ENCODE peak calls at places on chromosome 21, in six cellular contexts. G, Y, D, U, O and E are unnamed samples.

GRCh38 chr21:40770435-40771055 is 76.4 kb downstream of the DSCAM start:
- DNase-seq in G (no peak), Y (no peak), D (no peak), U (no peak), O (no peak), E (no peak)

GRCh38 chr21:46068516-46069079 is 29.3 kb upstream of the COL6A2 start:
- DNase-seq in G (no peak), Y (no peak), D (no peak), U (no peak), O (no peak), E (no peak)

GRCh38 chr21:46661627-46662366 is 26.3 kb downstream of the PRMT2 start:
- DNase-seq in G (no peak), Y (no peak), D (no peak), U (no peak), O (no peak), E (no peak)

GRCh38 chr21:28742527-28742926 is 250.2 kb downstream of the LTN1 start:
- DNase-seq in G (no peak), Y (no peak), D (no peak), U (no peak), O (no peak), E (no peak)

GRCh38 chr21:26072891-26073615 is 97.5 kb downstream of the APP start:
- DNase-seq in G (no peak), Y (no peak), D (no peak), U (no peak), O (no peak), E (no peak)

GRCh38 chr21:44064852-44065403 is 42.3 kb upstream of the PWP2 start:
- DNase-seq in G (no peak), Y (no peak), D (no peak), U (no peak), O (no peak), E (no peak)

GRCh38 chr21:34074283-34075098 is 1.1 kb downstream of the MRPS6 start:
- DNase-seq in G (no peak), Y (no peak), D (no peak), U (no peak), O (no peak), E (no peak)

GRCh38 chr21:45870851-45871615 is 110.5 kb upstream of the COL6A1 start:
- DNase-seq in G (no peak), Y (no peak), D (no peak), U (no peak), O (no peak), E (no peak)

GRCh38 chr21:21463456-21463855 is 465.2 kb downstream of the NCAM2 start:
- DNase-seq in G (no peak), Y (no peak), D (no peak), U (no peak), O (no peak), E (no peak)

GRCh38 chr21:34916446-34916845 is 132.7 kb downstream of the RUNX1 start:
- DNase-seq in G (no peak), Y (no peak), D (no peak), U (no peak), O (no peak), E (no peak)

GRCh38 chr21:44869860-44870747 is 3.4 kb downstream of the PTTG1IP start:
- DNase-seq in G (no peak), Y (no peak), D (peak), U (no peak), O (no peak), E (no peak)

GRCh38 chr21:34857122-34857713 is 188.4 kb downstream of the CLIC6 start:
- DNase-seq in G (no peak), Y (no peak), D (no peak), U (no peak), O (no peak), E (no peak)

GRCh38 chr21:44960141-44961092 is 20.6 kb downstream of the SLX9 start:
- DNase-seq in G (no peak), Y (no peak), D (no peak), U (no peak), O (no peak), E (no peak)

GRCh38 chr21:28798798-28799197 is 193.9 kb downstream of the LTN1 start:
- DNase-seq in G (no peak), Y (no peak), D (no peak), U (no peak), O (no peak), E (no peak)

GRCh38 chr21:34072145-34073031 is 990 bp upstream of the MRPS6 start:
- DNase-seq in G (no peak), Y (no peak), D (no peak), U (no peak), O (no peak), E (no peak)

GRCh38 chr21:27132270-27132669 is 165.4 kb upstream of the ADAMTS5 start:
- DNase-seq in G (no peak), Y (no peak), D (no peak), U (no peak), O (no peak), E (no peak)

GRCh38 chr21:29133796-29134195 is 3.4 kb downstream of the MAP3K7CL start:
- DNase-seq in G (no peak), Y (no peak), D (no peak), U (no peak), O (no peak), E (no peak)

GRCh38 chr21:27248791-27249190 is 281.9 kb upstream of the ADAMTS5 start:
- DNase-seq in G (no peak), Y (no peak), D (no peak), U (no peak), O (no peak), E (no peak)

GRCh38 chr21:37751268-37751975 is 164.8 kb downstream of the KCNJ6 start:
- DNase-seq in G (no peak), Y (no peak), D (peak), U (no peak), O (no peak), E (no peak)

GRCh38 chr21:36111238-36111637 is 23.6 kb upstream of the CBR3 start:
- DNase-seq in G (no peak), Y (no peak), D (no peak), U (no peak), O (no peak), E (no peak)

GRCh38 chr21:36117276-36117675 is 17.6 kb upstream of the CBR3 start:
- DNase-seq in G (no peak), Y (no peak), D (no peak), U (no peak), O (no peak), E (no peak)

GRCh38 chr21:36115138-36115710 is 19.7 kb upstream of the CBR3 start:
- DNase-seq in G (no peak), Y (no peak), D (no peak), U (no peak), O (no peak), E (no peak)

GRCh38 chr21:36109868-36110267 is 25.0 kb upstream of the CBR3 start:
- DNase-seq in G (no peak), Y (no peak), D (no peak), U (no peak), O (no peak), E (no peak)

GRCh38 chr21:36113647-36114428 is 21.0 kb upstream of the CBR3 start:
- DNase-seq in G (no peak), Y (no peak), D (peak), U (no peak), O (no peak), E (no peak)
- TF ChIP-seq POLR2A in G (no peak), Y (no peak), D (peak), U (no peak), O (peak), E (no peak)

DNA sequence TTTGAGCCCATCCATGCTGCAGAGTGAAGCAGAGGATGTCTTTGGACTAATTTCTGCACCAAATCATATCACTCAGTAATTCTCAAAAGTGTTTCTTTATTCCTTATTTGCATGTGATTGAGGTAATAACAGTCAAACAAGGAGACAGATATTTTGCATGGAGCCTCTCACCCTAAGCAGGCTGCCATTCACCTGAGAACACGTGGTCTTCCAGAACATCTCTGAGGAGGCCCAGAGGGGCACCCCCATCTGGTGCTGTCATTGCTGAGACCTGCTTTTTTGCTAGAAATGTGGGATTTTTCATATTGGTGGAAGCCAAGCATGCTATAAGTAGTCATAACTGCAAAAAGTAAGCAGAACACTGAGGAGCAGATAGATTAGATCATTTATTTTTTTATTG is 7.7 kb downstream of the SLC37A1 start:
- DNase-seq in G (no peak), Y (no peak), D (no peak), U (no peak), O (no peak), E (no peak)
- TF ChIP-seq POLR2AphosphoS5 in G (no peak), Y (no peak), D (no peak), U (no peak), O (no peak), E (no peak)

DNA sequence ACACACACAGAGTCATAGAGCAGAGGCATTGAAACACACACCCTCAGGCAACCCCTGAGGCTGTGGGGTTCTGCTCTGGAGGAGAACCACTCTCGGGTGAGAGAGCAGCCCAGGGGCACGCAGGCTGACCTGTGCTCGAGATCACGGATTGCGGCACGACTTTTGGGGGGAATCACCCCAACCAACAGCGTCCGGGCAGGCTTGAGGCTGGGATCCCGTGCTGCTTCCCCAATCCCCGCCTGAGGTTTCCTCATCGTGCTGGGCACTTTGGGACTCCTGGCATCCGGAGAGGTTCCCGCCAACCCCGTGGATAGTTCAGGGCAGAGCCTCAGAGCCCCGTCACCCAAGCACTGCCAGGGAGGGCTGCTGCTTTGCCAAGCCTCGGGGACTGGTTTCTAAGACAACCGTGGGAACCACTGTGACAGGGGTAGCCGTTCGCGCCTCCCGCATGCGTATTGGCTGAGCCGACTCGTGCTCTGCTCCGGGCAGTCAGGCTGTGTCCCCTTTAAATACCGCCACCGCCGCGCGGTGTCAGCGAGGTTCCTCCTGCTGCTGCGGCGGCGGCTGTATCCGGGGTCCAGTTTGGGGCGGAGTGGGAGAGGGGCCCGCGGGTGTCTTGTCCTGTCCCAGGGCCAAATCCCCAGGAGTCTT is 682.2 kb upstream of the TPTE start:
- DNase-seq in G (peak), Y (no peak), D (no peak), U (no peak), O (no peak), E (no peak)
- TF ChIP-seq TAF1 in G (peak), Y (no peak), D (no peak), U (no peak), O (no peak), E (no peak)

DNA sequence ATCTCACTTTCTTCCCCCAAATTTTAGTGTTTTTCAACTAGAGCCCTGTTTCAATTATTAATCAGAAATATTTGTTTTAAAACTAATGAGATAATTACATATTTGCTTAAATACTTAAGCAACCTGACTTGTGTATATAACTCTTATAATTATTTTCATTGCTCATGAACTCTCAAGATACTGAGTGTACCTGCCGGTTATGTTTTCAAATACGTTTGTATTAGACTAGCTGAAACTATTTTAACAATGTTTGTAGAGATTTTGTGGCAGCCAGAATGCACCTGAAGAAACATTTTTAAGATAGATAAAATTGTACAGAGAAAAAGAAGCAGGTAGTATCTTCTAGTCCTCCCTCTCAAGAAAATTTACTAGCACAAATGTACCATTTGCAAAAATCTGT is 140.6 kb upstream of the CXADR start:
- DNase-seq in G (no peak), Y (no peak), D (no peak), U (no peak), O (no peak), E (no peak)
- TF ChIP-seq POLR2A in G (no peak), Y (no peak), D (no peak), U (no peak), O (no peak), E (no peak)

DNA sequence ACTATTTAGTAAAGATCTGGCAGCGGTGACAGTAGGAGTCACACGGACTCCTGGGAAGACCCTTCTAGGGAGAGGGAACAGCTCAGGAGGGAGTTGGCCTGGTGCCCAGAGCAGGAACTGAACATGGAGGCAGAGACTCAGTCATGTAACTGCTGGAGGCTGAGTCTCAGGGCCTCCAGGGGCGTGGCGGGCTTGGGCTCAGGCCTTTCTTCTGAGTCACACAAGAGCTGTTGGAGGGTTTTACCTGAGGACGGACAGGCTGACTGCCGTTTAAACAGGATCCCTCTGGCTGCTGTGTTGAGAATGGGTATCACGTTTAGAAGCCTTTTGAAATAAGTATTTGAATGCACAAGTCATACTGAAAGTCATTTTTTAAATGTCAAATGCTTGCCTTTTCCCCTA is 7.2 kb upstream of the ETS2 start:
- DNase-seq in G (peak), Y (no peak), D (no peak), U (no peak), O (no peak), E (no peak)
- TF ChIP-seq POLR2AphosphoS5 in G (no peak), Y (no peak), D (no peak), U (no peak), O (no peak), E (no peak)

DNA sequence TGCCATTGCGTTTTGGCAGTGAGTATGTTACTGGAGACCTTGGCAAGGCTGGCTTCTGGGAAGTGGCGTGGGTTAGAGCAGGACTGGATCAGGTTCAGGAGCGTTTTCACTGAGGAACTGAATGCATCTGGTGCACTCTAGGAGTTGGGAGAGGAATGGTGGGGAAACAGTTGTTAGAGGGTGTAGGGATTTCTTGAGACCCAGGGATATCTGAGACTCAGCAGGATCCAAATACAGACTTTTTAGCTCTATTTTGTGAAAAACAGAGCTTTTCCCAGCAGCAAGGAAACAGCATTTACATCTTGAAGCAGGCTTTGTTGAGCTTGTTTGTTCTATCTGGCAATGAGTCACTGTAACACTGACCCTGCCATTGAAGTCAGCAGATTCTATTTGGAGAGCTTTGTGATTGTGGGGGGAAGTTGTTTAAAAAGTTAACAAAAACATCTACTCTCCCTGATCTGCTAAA is 56.9 kb upstream of the NRIP1 start:
- DNase-seq in G (no peak), Y (no peak), D (peak), U (no peak), O (no peak), E (no peak)
- TF ChIP-seq TAF1 in G (no peak), Y (no peak), D (peak), U (no peak), O (no peak), E (no peak)

GRCh38 chr21:32279377-32279680 is 480 bp upstream of the MIS18A start:
- DNase-seq in G (no peak), Y (no peak), D (no peak), U (no peak), O (no peak), E (no peak)

GRCh38 chr21:32276671-32277070 is 2.2 kb downstream of the MIS18A start:
- DNase-seq in G (no peak), Y (no peak), D (peak), U (no peak), O (no peak), E (no peak)

GRCh38 chr21:32281531-32281930 is 2.7 kb upstream of the MIS18A start:
- DNase-seq in G (no peak), Y (no peak), D (no peak), U (no peak), O (no peak), E (no peak)

GRCh38 chr21:32278068-32278467 is 781 bp downstream of the MIS18A start:
- DNase-seq in G (no peak), Y (no peak), D (no peak), U (no peak), O (no peak), E (no peak)

DNA sequence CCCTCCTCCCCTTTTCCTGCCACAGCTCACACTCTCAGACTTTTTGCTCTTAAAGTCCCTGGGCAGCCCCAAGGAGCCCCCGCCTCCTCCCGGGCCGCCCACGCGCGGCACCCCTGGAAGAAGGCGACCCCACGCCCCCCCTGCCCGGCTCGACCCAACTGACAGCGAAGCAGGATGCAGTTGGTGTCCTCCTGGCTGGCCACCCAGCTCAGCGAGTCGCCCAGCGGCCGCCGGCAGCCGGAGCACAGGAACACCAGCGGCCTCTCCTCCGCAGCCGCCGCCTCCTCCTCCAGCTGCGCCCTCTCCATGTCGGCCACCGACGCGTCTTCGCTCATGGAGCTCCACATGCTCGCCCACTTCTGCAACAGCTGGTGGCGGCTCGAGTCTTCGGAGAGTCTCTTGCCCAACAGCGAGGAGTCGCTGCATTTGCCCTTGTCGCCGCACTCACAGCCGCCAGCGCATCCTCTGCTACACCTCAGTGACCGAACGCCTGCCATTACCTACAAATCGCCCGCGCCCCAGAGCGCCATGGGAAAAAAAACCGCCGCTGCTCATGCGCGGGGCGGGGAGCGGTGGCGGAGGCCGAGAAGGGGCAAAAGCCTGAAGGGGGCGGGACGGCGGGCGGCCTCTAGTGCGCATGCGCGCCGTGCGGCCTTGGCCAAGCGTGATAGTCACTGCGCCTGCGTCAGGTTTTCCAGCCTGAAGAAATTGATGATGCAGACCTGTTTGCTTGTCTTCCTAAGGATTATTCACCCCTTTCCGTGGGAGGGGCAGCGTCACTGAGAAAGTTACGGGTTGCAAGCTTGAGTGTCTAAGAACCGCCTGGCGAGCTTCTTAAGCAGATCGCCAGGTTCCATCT is at the start of gene MIS18A:
- DNase-seq in G (peak), Y (peak), D (peak), U (peak), O (peak), E (peak)
- TF ChIP-seq POLR2A in G (peak), Y (peak), D (peak), U (no peak), O (peak), E (peak)

GRCh38 chr21:18460979-18461378 is 57.4 kb upstream of the TMPRSS15 start:
- DNase-seq in G (no peak), Y (no peak), D (no peak), U (no peak), O (no peak), E (no peak)
- TF ChIP-seq POLR2AphosphoS5 in G (no peak), Y (no peak), D (no peak), U (no peak), O (no peak), E (no peak)